ENCODE peak calls at places on chromosomes 6 and 20, in four cellular contexts. P is HepG2, J is upper lobe of left lung, Z is K562. Y is an unnamed sample.
A peak's percentile ranks its signal among the peaks of the same experiment; 100 is the strongest.

GRCh38 chr20:13809855-13810254 is 25.0 kb downstream of the NDUFAF5 start:
- ATAC-seq in P (no peak), J (peak; percentile 66), Z (no peak), Y (no peak)

GRCh38 chr6:154197176-154197850 is 158.3 kb downstream of the OPRM1 start:
- ATAC-seq in P (no peak), J (no peak), Z (no peak), Y (no peak)

GRCh38 chr6:39124114-39124513 is 9.1 kb upstream of the SAYSD1 start:
- ATAC-seq in P (no peak), J (no peak), Z (no peak), Y (no peak)

GRCh38 chr6:89695667-89696066 is 57.1 kb upstream of the LYRM2 start:
- ATAC-seq in P (no peak), J (no peak), Z (no peak), Y (no peak)

GRCh38 chr6:125611573-125612399 is 137.6 kb upstream of the HEY2 start:
- ATAC-seq in P (no peak), J (peak; percentile 15), Z (no peak), Y (no peak)

GRCh38 chr6:22062807-22063408 is 233.9 kb downstream of the PRL start:
- ATAC-seq in P (no peak), J (peak; percentile 93), Z (peak; percentile 35), Y (no peak)

GRCh38 chr6:33513213-33513612 is 58.8 kb downstream of the ZBTB9 start:
- ATAC-seq in P (peak; percentile 72), J (no peak), Z (peak; percentile 18), Y (no peak)

GRCh38 chr20:14307956-14308355 is 29.5 kb downstream of the FLRT3 start:
- ATAC-seq in P (no peak), J (no peak), Z (no peak), Y (no peak)

GRCh38 chr20:60035-60918 is 27.2 kb upstream of the DEFB125 start:
- ATAC-seq in P (no peak), J (no peak), Z (no peak), Y (no peak)

GRCh38 chr6:9520417-9521151 is 894.3 kb downstream of the TFAP2A start:
- ATAC-seq in P (no peak), J (no peak), Z (no peak), Y (no peak)

GRCh38 chr20:37693629-37694626 is at the start of gene CTNNBL1:
- ATAC-seq in P (peak; percentile 96), J (peak; percentile 100), Z (peak; percentile 97), Y (peak; percentile 99)
- TF ChIP-seq EP300 in P (peak; percentile 29), J (peak; percentile 44), Z (no peak), Y (no peak)

DNA sequence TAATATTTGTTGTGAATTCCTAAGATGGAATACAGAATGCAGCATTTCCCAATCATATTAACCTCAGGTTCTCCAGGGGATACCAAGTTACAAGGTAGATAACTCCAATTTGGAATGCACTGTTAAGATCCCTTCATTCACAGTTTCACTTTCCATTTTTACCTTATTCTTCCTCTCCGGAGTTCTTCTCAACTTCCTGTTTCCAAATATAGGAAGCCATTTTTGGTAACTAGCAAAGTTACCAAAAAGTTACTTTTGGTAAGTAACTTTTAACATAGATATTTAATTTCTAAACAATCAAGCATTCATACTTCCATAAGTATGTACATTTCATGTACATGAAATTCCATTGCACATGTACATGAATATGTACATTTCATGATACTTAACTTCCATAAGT is 63.5 kb upstream of the PHACTR2 start:
- ATAC-seq in P (no peak), J (no peak), Z (no peak), Y (no peak)
- H3K4me3 ChIP-seq in P (no peak overlapping the region), J (peak overlapping the region; percentile 25), Z (no peak overlapping the region), Y (no peak overlapping the region)

DNA sequence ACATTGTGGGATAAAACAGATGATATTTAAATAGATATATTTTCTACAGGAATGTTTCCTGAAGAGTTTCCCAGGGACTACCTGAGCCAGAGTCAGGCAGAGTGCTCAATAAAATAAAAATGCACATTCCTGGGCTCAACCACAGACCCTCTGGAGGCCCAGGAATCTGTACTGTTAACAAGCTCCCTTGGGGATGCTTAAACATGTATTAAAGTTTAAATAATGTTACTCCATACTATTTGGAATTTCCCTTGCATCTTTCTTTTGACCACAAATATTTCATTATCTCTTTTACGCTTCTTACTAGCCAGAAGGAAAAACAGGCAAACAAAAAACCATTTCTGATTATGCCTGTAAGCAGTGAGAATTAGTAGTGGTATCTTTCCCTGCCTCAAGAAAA is 42.3 kb downstream of the GPR63 start:
- ATAC-seq in P (no peak), J (no peak), Z (no peak), Y (no peak)
- TF ChIP-seq CTCF in P (no peak), J (no peak), Z (no peak), Y (no peak)

GRCh38 chr6:31702819-31703716 is at the start of gene ABHD16A:
- ATAC-seq in P (peak; percentile 93), J (peak; percentile 97), Z (peak; percentile 95), Y (peak; percentile 98)
- TF ChIP-seq EP300 in P (no peak), J (peak; percentile 92), Z (peak; percentile 73), Y (no peak)

GRCh38 chr6:44072452-44072958 is 54.7 kb downstream of the MRPL14 start:
- ATAC-seq in P (peak; percentile 2), J (peak; percentile 21), Z (no peak), Y (no peak)
- H3K4me3 ChIP-seq in P (peak overlapping the region; percentile 82), J (peak overlapping the region; percentile 58), Z (peak overlapping the region; percentile 22), Y (peak overlapping the region; percentile 59)

DNA sequence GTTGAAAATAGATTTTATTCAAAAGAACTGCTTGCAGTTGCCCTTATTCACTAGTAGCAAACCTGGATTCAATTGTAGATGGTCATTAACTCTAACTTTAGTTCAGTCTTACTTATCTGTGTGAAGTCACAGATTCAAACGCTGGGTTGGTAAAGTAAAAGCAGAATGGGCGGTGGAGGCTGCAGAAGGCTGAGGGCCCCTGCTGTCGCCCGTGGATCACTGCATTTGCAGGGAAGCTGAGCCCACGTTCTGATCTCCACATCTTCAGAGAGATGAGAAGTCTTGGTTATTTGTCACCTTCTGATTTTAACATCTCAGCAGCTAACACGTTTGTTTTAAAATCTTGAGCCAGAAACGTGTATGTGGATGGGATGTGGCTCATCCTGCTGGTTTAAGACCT is 75.1 kb downstream of the SNX9 start:
- ATAC-seq in P (no peak), J (no peak), Z (no peak), Y (no peak)
- TF ChIP-seq CTCF in P (peak; percentile 15), J (no peak), Z (peak; percentile 24), Y (no peak)